ENCODE peak calls at places on chromosome 14, in eight cellular contexts. U is cardiac fibroblast, S is NCI-H2171, R is lower lobe of right lung, P is iris pigment epithelial cell, Q is endothelial cell of umbilical vein, Y is SW 1271, E is Right ventricle myocardium superior. T is an unnamed sample.

GRCh38 chr14:71776463-71777359 is 155.5 kb upstream of the RGS6 start:
- DNase-seq in U (peak; percentile 6), S (no peak), R (no peak), P (peak; percentile 12), Q (peak; percentile 64), Y (no peak), E (no peak), T (no peak)

GRCh38 chr14:91416744-91417133 is 881 bp downstream of the CCDC88C start:
- DNase-seq in U (no peak), S (no peak), R (peak; percentile 63), P (no peak), Q (peak; percentile 29), Y (no peak), E (no peak), T (no peak)

GRCh38 chr14:75982724-75983358 is 1.0 kb upstream of the TGFB3 start:
- DNase-seq in U (peak; percentile 65), S (peak; percentile 82), R (peak; percentile 69), P (peak; percentile 53), Q (peak; percentile 28), Y (peak; percentile 44), E (peak; percentile 88), T (no peak)

GRCh38 chr14:26548431-26548830 is 49.4 kb downstream of the NOVA1 start:
- DNase-seq in U (no peak), S (no peak), R (no peak), P (no peak), Q (no peak), Y (no peak), E (no peak), T (no peak)

GRCh38 chr14:89851031-89851430 is 103.5 kb downstream of the EFCAB11 start:
- DNase-seq in U (no peak), S (no peak), R (no peak), P (no peak), Q (no peak), Y (no peak), E (no peak), T (no peak)

GRCh38 chr14:94129758-94130414 is 482 bp upstream of the IFI27L2 start:
- DNase-seq in U (peak; percentile 70), S (peak; percentile 68), R (no peak), P (peak; percentile 61), Q (peak; percentile 53), Y (peak; percentile 72), E (peak; percentile 72), T (peak; percentile 80)

GRCh38 chr14:92254786-92255185 is 68.2 kb upstream of the SLC24A4 start:
- DNase-seq in U (peak; percentile 5), S (no peak), R (no peak), P (peak; percentile 30), Q (peak; percentile 12), Y (no peak), E (peak; percentile 84), T (no peak)

GRCh38 chr14:80425686-80426085 is 214.4 kb upstream of the DIO2 start:
- DNase-seq in U (peak; percentile 98), S (no peak), R (no peak), P (peak; percentile 99), Q (peak; percentile 85), Y (peak; percentile 97), E (no peak), T (peak; percentile 98)

GRCh38 chr14:27411021-27411420 is 813.2 kb upstream of the NOVA1 start:
- DNase-seq in U (no peak), S (no peak), R (no peak), P (no peak), Q (no peak), Y (no peak), E (no peak), T (no peak)

GRCh38 chr14:76904100-76904739 is 78.0 kb downstream of the LRRC74A start:
- DNase-seq in U (peak; percentile 93), S (no peak), R (no peak), P (peak; percentile 88), Q (no peak), Y (no peak), E (peak; percentile 60), T (peak; percentile 50)

GRCh38 chr14:63726499-63726898 is 1.4 kb downstream of the SGPP1 start:
- DNase-seq in U (peak; percentile 5), S (no peak), R (no peak), P (no peak), Q (peak; percentile 26), Y (no peak), E (no peak), T (no peak)

GRCh38 chr14:72962829-72963312 is 36.6 kb downstream of the DCAF4 start:
- DNase-seq in U (peak; percentile 92), S (no peak), R (no peak), P (peak; percentile 87), Q (peak; percentile 27), Y (peak; percentile 57), E (no peak), T (peak; percentile 87)

GRCh38 chr14:53538316-53538851 is 385.3 kb upstream of the DDHD1 start:
- DNase-seq in U (no peak), S (no peak), R (no peak), P (peak; percentile 19), Q (peak; percentile 53), Y (no peak), E (no peak), T (no peak)

GRCh38 chr14:68976160-68977067 is 2.7 kb downstream of the ACTN1 start:
- DNase-seq in U (no peak), S (no peak), R (no peak), P (no peak), Q (peak; percentile 35), Y (no peak), E (peak; percentile 79), T (peak; percentile 43)

GRCh38 chr14:58817846-58818245 is 180.1 kb downstream of the DACT1 start:
- DNase-seq in U (peak; percentile 83), S (no peak), R (no peak), P (peak; percentile 75), Q (no peak), Y (no peak), E (no peak), T (peak; percentile 30)

GRCh38 chr14:100841445-100842403 is 15.8 kb downstream of the MEG3 start:
- DNase-seq in U (no peak), S (no peak), R (peak; percentile 44), P (no peak), Q (no peak), Y (no peak), E (peak; percentile 27), T (no peak)

GRCh38 chr14:56087824-56088571 is 30.2 kb upstream of the PELI2 start:
- DNase-seq in U (no peak), S (no peak), R (no peak), P (no peak), Q (no peak), Y (no peak), E (no peak), T (no peak)

GRCh38 chr14:104975481-104976197 is 2.5 kb downstream of the AHNAK2 start:
- DNase-seq in U (no peak), S (no peak), R (peak; percentile 49), P (no peak), Q (no peak), Y (no peak), E (peak; percentile 40), T (no peak)

GRCh38 chr14:87461704-87462103 is 531.3 kb downstream of the GALC start:
- DNase-seq in U (no peak), S (no peak), R (no peak), P (no peak), Q (no peak), Y (no peak), E (no peak), T (no peak)

GRCh38 chr14:105201928-105202513 is 20.9 kb upstream of the NUDT14 start:
- DNase-seq in U (no peak), S (no peak), R (no peak), P (no peak), Q (no peak), Y (no peak), E (no peak), T (no peak)

GRCh38 chr14:58533417-58533816 is 104.3 kb upstream of the DACT1 start:
- DNase-seq in U (peak; percentile 18), S (no peak), R (no peak), P (no peak), Q (peak; percentile 85), Y (no peak), E (peak; percentile 46), T (no peak)

GRCh38 chr14:92325835-92326234 is 2.9 kb downstream of the SLC24A4 start:
- DNase-seq in U (no peak), S (no peak), R (no peak), P (no peak), Q (no peak), Y (peak; percentile 7), E (no peak), T (no peak)

GRCh38 chr14:68652433-68652690 is 140.5 kb downstream of the ZFP36L1 start:
- DNase-seq in U (no peak), S (no peak), R (no peak), P (no peak), Q (no peak), Y (no peak), E (no peak), T (no peak)

GRCh38 chr14:53432378-53432802 is 279.3 kb upstream of the DDHD1 start:
- DNase-seq in U (peak; percentile 56), S (no peak), R (no peak), P (peak; percentile 50), Q (peak; percentile 70), Y (peak; percentile 62), E (no peak), T (peak; percentile 57)

GRCh38 chr14:26598081-26598671 is 343 bp upstream of the NOVA1 start:
- DNase-seq in U (peak; percentile 88), S (peak; percentile 99), R (peak; percentile 58), P (peak; percentile 76), Q (peak; percentile 92), Y (peak; percentile 94), E (peak; percentile 82), T (peak; percentile 14)

GRCh38 chr14:21087294-21088091 is 11.0 kb downstream of the ZNF219 start:
- DNase-seq in U (peak; percentile 96), S (peak; percentile 56), R (no peak), P (peak; percentile 95), Q (peak; percentile 85), Y (peak; percentile 95), E (peak; percentile 61), T (peak; percentile 84)

GRCh38 chr14:60651051-60651935 is 2.0 kb upstream of the SIX1 start:
- DNase-seq in U (no peak), S (no peak), R (no peak), P (no peak), Q (no peak), Y (no peak), E (no peak), T (no peak)

GRCh38 chr14:32597771-32598170 is 268.7 kb downstream of the AKAP6 start:
- DNase-seq in U (peak; percentile 17), S (no peak), R (no peak), P (no peak), Q (no peak), Y (no peak), E (no peak), T (no peak)

GRCh38 chr14:95482967-95483842 is 33.2 kb downstream of the SYNE3 start:
- DNase-seq in U (peak; percentile 83), S (no peak), R (peak; percentile 64), P (peak; percentile 88), Q (peak; percentile 98), Y (peak; percentile 88), E (peak; percentile 87), T (peak; percentile 85)

GRCh38 chr14:94582851-94583250 is 1.6 kb downstream of the SERPINA5 start:
- DNase-seq in U (no peak), S (no peak), R (no peak), P (no peak), Q (no peak), Y (no peak), E (no peak), T (no peak)

GRCh38 chr14:70189678-70190077 is 927 bp upstream of the SLC8A3 start:
- DNase-seq in U (no peak), S (no peak), R (no peak), P (no peak), Q (no peak), Y (no peak), E (no peak), T (no peak)

GRCh38 chr14:105212541-105213305 is 31.6 kb upstream of the NUDT14 start:
- DNase-seq in U (no peak), S (no peak), R (no peak), P (no peak), Q (no peak), Y (no peak), E (no peak), T (no peak)